ENCODE peak calls at places on chromosomes 13 and 19, in eight cellular contexts. F is fibroblast of pulmonary artery, N is AG10803, P is neural progenitor cell, Q is HFF-Myc, E is SJSA1, D is K562, V is retinal pigment epithelial cell. J is an unnamed sample.

GRCh38 chr13:43431279-43431678 is 355.5 kb downstream of the ENOX1 start:
- DNase-seq in F (no peak), N (no peak), P (no peak), Q (no peak), E (no peak), D (no peak), V (no peak), J (no peak)

GRCh38 chr19:18291590-18292459 is 10.4 kb upstream of the JUND start:
- DNase-seq in F (peak; percentile 85), N (peak; percentile 73), P (peak; percentile 77), Q (no peak), E (peak; percentile 87), D (peak; percentile 88), V (no peak), J (peak; percentile 71)

GRCh38 chr19:51367565-51368365 is 1.0 kb downstream of the CLDND2 start:
- DNase-seq in F (peak; percentile 99), N (peak; percentile 98), P (peak; percentile 99), Q (peak; percentile 93), E (peak; percentile 99), D (peak; percentile 96), V (peak; percentile 86), J (peak; percentile 99)

GRCh38 chr13:81686877-81687276 is 1346.0 kb upstream of the SPRY2 start:
- DNase-seq in F (peak; percentile 0), N (no peak), P (no peak), Q (peak; percentile 1), E (no peak), D (no peak), V (peak; percentile 94), J (peak; percentile 83)

GRCh38 chr19:7917292-7918061 is 2.7 kb upstream of the SNAPC2 start:
- DNase-seq in F (peak; percentile 62), N (peak; percentile 59), P (peak; percentile 86), Q (no peak), E (peak; percentile 31), D (no peak), V (no peak), J (peak; percentile 81)

GRCh38 chr13:20182231-20182846 is 10.4 kb downstream of the GJB2 start:
- DNase-seq in F (peak; percentile 86), N (peak; percentile 72), P (peak; percentile 81), Q (peak; percentile 36), E (peak; percentile 28), D (peak; percentile 51), V (no peak), J (peak; percentile 58)

GRCh38 chr13:83732755-83733154 is 149.5 kb downstream of the SLITRK1 start:
- DNase-seq in F (no peak), N (no peak), P (no peak), Q (no peak), E (no peak), D (no peak), V (no peak), J (no peak)

GRCh38 chr13:99590519-99591011 is 89.3 kb downstream of the TM9SF2 start:
- DNase-seq in F (peak; percentile 73), N (peak; percentile 21), P (no peak), Q (no peak), E (peak; percentile 100), D (no peak), V (no peak), J (no peak)

GRCh38 chr19:48899781-48900476 is at the start of gene NUCB1:
- DNase-seq in F (peak; percentile 99), N (peak; percentile 98), P (peak; percentile 99), Q (peak; percentile 97), E (peak; percentile 97), D (peak; percentile 98), V (peak; percentile 92), J (peak; percentile 99)

GRCh38 chr19:48900477-48901452 is 653 bp downstream of the NUCB1 start:
- DNase-seq in F (peak; percentile 61), N (peak; percentile 46), P (no peak), Q (no peak), E (peak; percentile 39), D (peak; percentile 61), V (no peak), J (no peak)

GRCh38 chr19:48897181-48897580 is 1.4 kb downstream of the TULP2 start:
- DNase-seq in F (no peak), N (no peak), P (no peak), Q (no peak), E (no peak), D (no peak), V (no peak), J (no peak)

GRCh38 chr19:48895226-48895625 is 3.3 kb downstream of the TULP2 start:
- DNase-seq in F (no peak), N (no peak), P (no peak), Q (no peak), E (no peak), D (no peak), V (no peak), J (no peak)

DNA sequence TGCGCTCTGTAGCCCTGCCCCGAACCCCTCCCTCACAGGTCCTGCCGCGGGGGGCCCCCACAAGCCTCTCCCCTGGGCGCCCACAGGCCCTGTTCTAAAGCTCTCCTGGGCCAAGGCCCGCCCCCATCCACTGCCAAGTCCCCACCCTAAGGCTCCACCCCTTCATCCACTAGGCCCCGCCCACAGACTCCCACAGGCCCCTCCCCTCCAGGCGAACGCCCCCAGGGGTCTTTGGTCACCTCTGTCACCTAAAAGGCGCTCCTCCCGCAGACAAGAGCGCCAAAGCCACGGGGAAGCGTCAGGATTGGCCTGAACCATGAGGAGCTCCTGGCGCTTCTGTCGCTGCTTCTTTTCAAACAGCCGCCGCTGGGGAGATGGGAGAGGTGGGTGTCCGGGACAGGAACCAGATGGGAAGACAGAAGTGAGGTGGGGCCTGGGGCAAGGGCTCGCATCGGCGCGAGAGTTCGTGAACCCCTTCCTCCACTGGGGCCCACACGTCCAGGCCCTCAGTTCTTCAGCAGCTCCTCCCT is 2.3 kb downstream of the TULP2 start:
- DNase-seq in F (peak; percentile 43), N (peak; percentile 33), P (peak; percentile 79), Q (no peak), E (no peak), D (peak; percentile 93), V (no peak), J (peak; percentile 83)
- H3K4me3 ChIP-seq in F (peak overlapping the region; percentile 34), N (peak overlapping the region; percentile 39), P (peak overlapping the region; percentile 7), Q (no peak overlapping the region), E (no peak overlapping the region), D (peak overlapping the region; percentile 17), V (peak overlapping the region; percentile 29), J (peak overlapping the region; percentile 35)

GRCh38 chr13:33348366-33348765 is 62.8 kb upstream of the STARD13 start:
- DNase-seq in F (peak; percentile 42), N (peak; percentile 85), P (no peak), Q (no peak), E (peak; percentile 56), D (no peak), V (no peak), J (no peak)
- H3K4me3 ChIP-seq in F (no peak overlapping the region), N (no peak overlapping the region), P (no peak overlapping the region), Q (no peak overlapping the region), E (no peak overlapping the region), D (no peak overlapping the region), V (no peak overlapping the region), J (no peak overlapping the region)

GRCh38 chr13:106569233-106570095 is 1.5 kb upstream of the ARGLU1 start:
- DNase-seq in F (no peak), N (no peak), P (no peak), Q (no peak), E (no peak), D (no peak), V (no peak), J (no peak)

GRCh38 chr13:106573279-106573831 is 5.4 kb upstream of the ARGLU1 start:
- DNase-seq in F (peak; percentile 59), N (peak; percentile 92), P (no peak), Q (no peak), E (no peak), D (no peak), V (no peak), J (no peak)

GRCh38 chr13:106567421-106568224 is at the start of gene ARGLU1:
- DNase-seq in F (peak; percentile 93), N (peak; percentile 86), P (peak; percentile 97), Q (no peak), E (peak; percentile 98), D (peak; percentile 77), V (peak; percentile 71), J (peak; percentile 95)

GRCh38 chr13:106568225-106569003 is 477 bp upstream of the ARGLU1 start:
- DNase-seq in F (no peak), N (no peak), P (no peak), Q (peak; percentile 63), E (no peak), D (no peak), V (no peak), J (no peak)

GRCh38 chr13:106570354-106570822 is 2.5 kb upstream of the ARGLU1 start:
- DNase-seq in F (peak; percentile 76), N (peak; percentile 56), P (peak; percentile 87), Q (no peak), E (no peak), D (peak; percentile 55), V (peak; percentile 54), J (peak; percentile 87)
- H3K4me3 ChIP-seq in F (no peak overlapping the region), N (no peak overlapping the region), P (peak overlapping the region; percentile 1), Q (no peak overlapping the region), E (no peak overlapping the region), D (peak overlapping the region; percentile 8), V (no peak overlapping the region), J (peak overlapping the region; percentile 46)

GRCh38 chr19:10617409-10618121 is 7.8 kb upstream of the SLC44A2 start:
- DNase-seq in F (peak; percentile 58), N (peak; percentile 90), P (no peak), Q (no peak), E (peak; percentile 95), D (peak; percentile 37), V (no peak), J (no peak)
- H3K4me3 ChIP-seq in F (no peak overlapping the region), N (peak overlapping the region; percentile 16), P (no peak overlapping the region), Q (no peak overlapping the region), E (peak overlapping the region; percentile 13), D (peak overlapping the region; percentile 9), V (no peak overlapping the region), J (no peak overlapping the region)